ENCODE peak calls at places on chromosomes 12 and 14, in eight cellular contexts. Z, U, W, M, P, O, G and K are unnamed samples.

GRCh38 chr14:23916446-23916845 is 37.1 kb upstream of the DHRS4 start:
- DNase-seq in O (no peak), P (no peak), Z (no peak), G (no peak), W (no peak), M (no peak), U (no peak), K (no peak)

GRCh38 chr12:66555113-66555512 is 123.8 kb downstream of the GRIP1 start:
- DNase-seq in M (no peak), P (no peak), G (no peak), O (no peak), U (peak), W (no peak), Z (no peak), K (no peak)

GRCh38 chr12:93684716-93685115 is 7.5 kb downstream of the CRADD start:
- DNase-seq in M (no peak), U (no peak), O (no peak), Z (no peak), P (no peak), W (no peak), G (no peak), K (no peak)

GRCh38 chr14:73227812-73228781 is 9.2 kb upstream of the PAPLN start:
- DNase-seq in M (no peak), G (no peak), Z (no peak), P (no peak), W (no peak), O (no peak), U (peak), K (peak)

GRCh38 chr12:108305520-108305919 is 33.6 kb downstream of the CMKLR1 start:
- DNase-seq in M (no peak), O (peak), U (peak), Z (no peak), G (no peak), W (no peak), P (peak), K (no peak)

GRCh38 chr12:53337998-53338397 is 1.8 kb upstream of the SP7 start:
- DNase-seq in U (no peak), Z (no peak), P (no peak), G (no peak), O (no peak), W (no peak), M (no peak), K (no peak)

GRCh38 chr14:105919458-105920150 is 393.2 kb downstream of the TMEM121 start:
- DNase-seq in O (no peak), Z (no peak), U (no peak), W (no peak), G (no peak), P (no peak), M (no peak), K (no peak)

GRCh38 chr12:26767116-26767515 is 65.9 kb downstream of the ITPR2 start:
- DNase-seq in W (no peak), Z (no peak), P (no peak), G (no peak), U (no peak), O (no peak), M (no peak), K (no peak)

GRCh38 chr12:52243264-52243773 is 10.3 kb downstream of the KRT7 start:
- DNase-seq in G (no peak), W (no peak), M (no peak), Z (no peak), P (no peak), O (no peak), U (peak), K (no peak)

GRCh38 chr14:68787235-68787727 is 5.6 kb downstream of the ZFP36L1 start:
- DNase-seq in P (no peak), W (no peak), Z (no peak), O (no peak), M (no peak), U (no peak), G (peak), K (no peak)

GRCh38 chr14:69002069-69002468 is 23.0 kb upstream of the ACTN1 start:
- DNase-seq in G (no peak), O (no peak), W (no peak), P (no peak), U (peak), Z (no peak), M (no peak), K (no peak)

GRCh38 chr12:98208846-98209245 is 306.5 kb upstream of the TMPO start:
- DNase-seq in Z (no peak), M (no peak), U (no peak), P (no peak), W (no peak), G (no peak), O (no peak), K (no peak)

GRCh38 chr12:68977335-68977734 is 44.4 kb upstream of the CPM start:
- DNase-seq in M (no peak), O (peak), G (no peak), P (no peak), W (no peak), Z (no peak), U (no peak), K (no peak)

GRCh38 chr12:107472308-107472707 is 213.3 kb upstream of the PWP1 start:
- DNase-seq in O (no peak), Z (no peak), U (no peak), M (no peak), G (no peak), P (no peak), W (no peak), K (no peak)

GRCh38 chr12:105562727-105563072 is 232.2 kb downstream of the C12orf75 start:
- DNase-seq in M (no peak), O (no peak), U (no peak), P (no peak), G (no peak), W (no peak), Z (no peak), K (peak)

GRCh38 chr12:124995200-124995961 is 1.9 kb downstream of the BRI3BP start:
- DNase-seq in O (no peak), U (no peak), P (no peak), M (peak), G (peak), Z (no peak), W (no peak), K (no peak)

GRCh38 chr12:78293039-78293686 is 462.5 kb downstream of the NAV3 start:
- DNase-seq in O (no peak), Z (no peak), M (no peak), P (no peak), W (no peak), G (no peak), U (peak), K (no peak)

GRCh38 chr12:57452181-57452936 is 2.7 kb upstream of the INHBE start:
- DNase-seq in O (no peak), U (peak), M (no peak), W (no peak), Z (no peak), G (no peak), P (no peak), K (peak)

GRCh38 chr14:50775357-50775756 is 55.6 kb downstream of the NIN start:
- DNase-seq in O (peak), W (no peak), Z (no peak), G (no peak), U (peak), M (no peak), P (no peak), K (peak)

GRCh38 chr12:57844725-57845477 is 1.6 kb downstream of the CTDSP2 start:
- DNase-seq in M (peak), Z (no peak), U (peak), O (peak), P (no peak), W (no peak), G (no peak), K (peak)

GRCh38 chr12:53750812-53751335 is 905 bp downstream of the CISTR start:
- DNase-seq in W (no peak), U (no peak), G (no peak), O (no peak), P (no peak), M (peak), Z (peak), K (no peak)

GRCh38 chr12:51788876-51789275 is 59.6 kb downstream of the FIGNL2 start:
- DNase-seq in M (no peak), O (no peak), W (no peak), U (peak), Z (no peak), P (no peak), G (no peak), K (peak)